ENCODE peak calls at places on chromosomes 13 and 19, in five cellular contexts. N is Peyer's patch; L is NCI-H1105 treated with DMSO at 0.1 percent for 48 hours; R is naive thymus-derived CD8-positive, alpha-beta T cell; Q is stimulated activated naive CD4-positive, alpha-beta T cell treated with Interleukin-2 at 50 U/mL for 16 hours. K is an unnamed sample.

GRCh38 chr19:46271488-46272197 is 25.2 kb upstream of the HIF3A start:
- DNase-seq in Q (peak; percentile 3), R (no peak), L (no peak), N (no peak), K (no peak)

GRCh38 chr19:6213696-6214585 is 65.8 kb downstream of the MLLT1 start:
- DNase-seq in Q (no peak), R (no peak), L (no peak), N (no peak), K (no peak)

GRCh38 chr13:30730526-30730925 is 4.8 kb upstream of the ALOX5AP start:
- DNase-seq in L (peak; percentile 19), R (no peak), N (no peak), Q (no peak), K (no peak)

GRCh38 chr19:33368074-33368864 is 5.2 kb upstream of the CEBPG start:
- DNase-seq in Q (no peak), L (no peak), N (no peak), R (no peak), K (no peak)

GRCh38 chr13:48594080-48594815 is 59.5 kb upstream of the CYSLTR2 start:
- DNase-seq in Q (no peak), R (no peak), L (no peak), N (no peak), K (no peak)

GRCh38 chr19:17020823-17021222 is 5.8 kb downstream of the CPAMD8 start:
- DNase-seq in Q (no peak), R (no peak), L (no peak), N (no peak), K (no peak)

GRCh38 chr19:7188682-7189629 is 105.3 kb downstream of the INSR start:
- DNase-seq in R (no peak), N (no peak), L (no peak), Q (no peak), K (no peak)

GRCh38 chr13:73056054-73056962 is 2.5 kb upstream of the KLF5 start:
- DNase-seq in L (no peak), N (no peak), R (no peak), Q (no peak), K (no peak)

GRCh38 chr19:46303702-46304397 is 7.0 kb downstream of the HIF3A start:
- DNase-seq in N (no peak), L (no peak), Q (no peak), R (no peak), K (no peak)

GRCh38 chr19:11151181-11151580 is 4.4 kb downstream of the SPC24 start:
- DNase-seq in R (no peak), Q (no peak), L (no peak), N (no peak), K (no peak)

GRCh38 chr13:25170554-25171107 is 1.5 kb downstream of the AMER2 start:
- DNase-seq in R (peak; percentile 13), Q (no peak), L (peak; percentile 16), N (no peak), K (no peak)

GRCh38 chr13:32316030-32316344 is 679 bp downstream of the BRCA2 start:
- DNase-seq in Q (no peak), L (no peak), R (no peak), N (no peak), K (peak; percentile 1)

GRCh38 chr13:37109080-37109678 is 3.7 kb upstream of the CSNK1A1L start:
- DNase-seq in Q (no peak), L (peak; percentile 35), R (peak; percentile 0), N (no peak), K (no peak)

GRCh38 chr19:30927705-30928104 is 421.5 kb downstream of the TSHZ3 start:
- DNase-seq in N (no peak), Q (no peak), L (no peak), R (no peak), K (no peak)

GRCh38 chr13:40189885-40190655 is 476.4 kb downstream of the FOXO1 start:
- DNase-seq in Q (no peak), L (no peak), R (no peak), N (no peak), K (no peak)

GRCh38 chr13:100336795-100337516 is 248.1 kb downstream of the PCCA start:
- DNase-seq in Q (no peak), L (no peak), N (no peak), R (no peak), K (no peak)

GRCh38 chr13:45132384-45133064 is 12.2 kb downstream of the GTF2F2 start:
- DNase-seq in Q (no peak), L (no peak), R (no peak), N (no peak), K (no peak)

GRCh38 chr19:35328851-35329285 is at the start of gene CD22:
- DNase-seq in N (peak; percentile 77), L (no peak), Q (no peak), R (no peak), K (no peak)

GRCh38 chr13:34833562-34834182 is 108.4 kb upstream of the NBEA start:
- DNase-seq in Q (no peak), N (no peak), L (no peak), R (no peak), K (no peak)

GRCh38 chr19:12294308-12295158 is at the start of gene ZNF44:
- DNase-seq in N (peak; percentile 98), L (peak; percentile 96), R (peak; percentile 95), Q (peak; percentile 96), K (peak; percentile 94)

GRCh38 chr19:17125728-17126677 is 50.4 kb downstream of the MYO9B start:
- DNase-seq in N (peak; percentile 84), L (no peak), R (peak; percentile 89), Q (peak; percentile 54), K (peak; percentile 83)

GRCh38 chr19:791605-792360 is 5.5 kb upstream of the PTBP1 start:
- DNase-seq in Q (no peak), R (no peak), N (no peak), L (no peak), K (no peak)

GRCh38 chr13:26037302-26037701 is 14.5 kb downstream of the SHISA2 start:
- DNase-seq in R (peak; percentile 36), Q (no peak), L (no peak), N (no peak), K (no peak)

GRCh38 chr13:51585696-51586095 is 1.4 kb downstream of the WDFY2 start:
- DNase-seq in R (no peak), N (no peak), Q (no peak), L (peak; percentile 24), K (no peak)

GRCh38 chr13:104461049-104461448 is 1394.8 kb upstream of the SLC10A2 start:
- DNase-seq in L (no peak), R (no peak), N (no peak), Q (no peak), K (no peak)

GRCh38 chr19:46495789-46496099 is at the start of gene PNMA8B:
- DNase-seq in Q (no peak), L (peak; percentile 93), R (peak; percentile 57), N (no peak), K (peak; percentile 40)

GRCh38 chr13:28659611-28659970 is 661 bp downstream of the POMP start:
- DNase-seq in L (no peak), N (no peak), Q (no peak), R (no peak), K (no peak)

GRCh38 chr13:97422118-97423054 is 11.6 kb upstream of the RAP2A start:
- DNase-seq in N (no peak), Q (no peak), R (no peak), L (no peak), K (no peak)

GRCh38 chr19:40740747-40741146 is 9.5 kb downstream of the ACTMAP start:
- DNase-seq in L (no peak), R (no peak), Q (no peak), N (no peak), K (no peak)

GRCh38 chr19:51365211-51366049 is 758 bp downstream of the ETFB start:
- DNase-seq in N (no peak), R (peak; percentile 33), Q (no peak), L (no peak), K (no peak)

GRCh38 chr19:54535601-54536000 is 33.0 kb downstream of the LAIR2 start:
- DNase-seq in N (no peak), L (no peak), R (no peak), Q (no peak), K (no peak)

GRCh38 chr19:7618366-7618765 is 11.0 kb downstream of the XAB2 start:
- DNase-seq in L (no peak), R (no peak), Q (no peak), N (no peak), K (no peak)

GRCh38 chr13:42266464-42266863 is 5.5 kb upstream of the AKAP11 start:
- DNase-seq in N (no peak), Q (no peak), L (no peak), R (no peak), K (no peak)

K was measured in T-cell.